ENCODE peak calls at places on chromosomes 13 and 19, in ten cellular contexts. K is neural crest cell, Y is GM23338, O is H9, E is body of pancreas, H is omental fat pad, I is HCT116, P is hepatocyte, B is nephron progenitor cell, W is psoas muscle. F is an unnamed sample.
A peak's percentile ranks its signal among the peaks of the same experiment; 100 is the strongest.

GRCh38 chr19:54554006-54554405 is 19.6 kb upstream of the LILRA2 start:
- DNase-seq in K (no peak), Y (no peak), O (no peak), E (no peak), H (no peak), I (no peak), P (no peak), B (no peak), W (no peak), F (no peak)

GRCh38 chr13:50080158-50080855 is 65.1 kb downstream of the KCNRG start:
- DNase-seq in K (peak; percentile 12), Y (peak; percentile 31), O (no peak), E (peak; percentile 11), H (no peak), I (no peak), P (peak; percentile 43), B (peak; percentile 44), W (no peak), F (peak; percentile 63)

GRCh38 chr13:104586010-104586746 is 1520.0 kb upstream of the SLC10A2 start:
- DNase-seq in K (no peak), Y (peak; percentile 6), O (no peak), E (peak; percentile 61), H (no peak), I (peak; percentile 18), P (peak; percentile 24), B (no peak), W (no peak), F (no peak)

GRCh38 chr13:26910754-26911465 is 150.3 kb upstream of the GPR12 start:
- DNase-seq in K (no peak), Y (no peak), O (no peak), E (no peak), H (no peak), I (no peak), P (no peak), B (no peak), W (no peak), F (no peak)

GRCh38 chr13:95091755-95092154 is 209.5 kb downstream of the ABCC4 start:
- DNase-seq in K (no peak), Y (no peak), O (no peak), E (no peak), H (no peak), I (no peak), P (no peak), B (no peak), W (no peak), F (no peak)

GRCh38 chr13:58926858-58927257 is 1236.9 kb downstream of the DIAPH3 start:
- DNase-seq in K (no peak), Y (no peak), O (no peak), E (no peak), H (no peak), I (no peak), P (no peak), B (no peak), W (no peak), F (no peak)

GRCh38 chr13:46386426-46386995 is 541 bp downstream of the RUBCNL start:
- DNase-seq in K (no peak), Y (peak; percentile 50), O (no peak), E (no peak), H (no peak), I (no peak), P (no peak), B (peak; percentile 33), W (no peak), F (peak; percentile 38)

GRCh38 chr19:13149628-13150186 is 468 bp downstream of the STX10 start:
- DNase-seq in K (peak; percentile 36), Y (peak; percentile 76), O (peak; percentile 61), E (peak; percentile 63), H (no peak), I (no peak), P (peak; percentile 72), B (peak; percentile 63), W (peak; percentile 73), F (peak; percentile 63)

GRCh38 chr19:56720281-56720680 is 48.7 kb upstream of the ZNF835 start:
- DNase-seq in K (no peak), Y (no peak), O (no peak), E (peak; percentile 27), H (no peak), I (no peak), P (no peak), B (no peak), W (no peak), F (no peak)

GRCh38 chr13:85501616-85502015 is 297.6 kb downstream of the SLITRK6 start:
- DNase-seq in K (no peak), Y (no peak), O (no peak), E (no peak), H (no peak), I (no peak), P (no peak), B (no peak), W (no peak), F (no peak)
- TF ChIP-seq CTCF in K (no peak), Y (no peak), O (no peak), E (no peak), H (no peak), I (no peak), P (no peak), B (no peak), W (no peak), F (no peak)

GRCh38 chr19:44585371-44586141 is 27.8 kb upstream of the IGSF23 start:
- DNase-seq in K (no peak), Y (no peak), O (no peak), E (no peak), H (no peak), I (no peak), P (no peak), B (no peak), W (no peak), F (no peak)

GRCh38 chr19:44592451-44592890 is 20.9 kb upstream of the IGSF23 start:
- DNase-seq in K (no peak), Y (no peak), O (no peak), E (peak; percentile 54), H (no peak), I (no peak), P (peak; percentile 57), B (no peak), W (no peak), F (no peak)

GRCh38 chr19:44588753-44589112 is 24.6 kb upstream of the IGSF23 start:
- DNase-seq in K (no peak), Y (no peak), O (no peak), E (no peak), H (no peak), I (peak; percentile 39), P (peak; percentile 49), B (no peak), W (no peak), F (no peak)

GRCh38 chr19:44590245-44591059 is 22.9 kb upstream of the IGSF23 start:
- DNase-seq in K (no peak), Y (no peak), O (no peak), E (no peak), H (no peak), I (no peak), P (no peak), B (no peak), W (no peak), F (no peak)

DNA sequence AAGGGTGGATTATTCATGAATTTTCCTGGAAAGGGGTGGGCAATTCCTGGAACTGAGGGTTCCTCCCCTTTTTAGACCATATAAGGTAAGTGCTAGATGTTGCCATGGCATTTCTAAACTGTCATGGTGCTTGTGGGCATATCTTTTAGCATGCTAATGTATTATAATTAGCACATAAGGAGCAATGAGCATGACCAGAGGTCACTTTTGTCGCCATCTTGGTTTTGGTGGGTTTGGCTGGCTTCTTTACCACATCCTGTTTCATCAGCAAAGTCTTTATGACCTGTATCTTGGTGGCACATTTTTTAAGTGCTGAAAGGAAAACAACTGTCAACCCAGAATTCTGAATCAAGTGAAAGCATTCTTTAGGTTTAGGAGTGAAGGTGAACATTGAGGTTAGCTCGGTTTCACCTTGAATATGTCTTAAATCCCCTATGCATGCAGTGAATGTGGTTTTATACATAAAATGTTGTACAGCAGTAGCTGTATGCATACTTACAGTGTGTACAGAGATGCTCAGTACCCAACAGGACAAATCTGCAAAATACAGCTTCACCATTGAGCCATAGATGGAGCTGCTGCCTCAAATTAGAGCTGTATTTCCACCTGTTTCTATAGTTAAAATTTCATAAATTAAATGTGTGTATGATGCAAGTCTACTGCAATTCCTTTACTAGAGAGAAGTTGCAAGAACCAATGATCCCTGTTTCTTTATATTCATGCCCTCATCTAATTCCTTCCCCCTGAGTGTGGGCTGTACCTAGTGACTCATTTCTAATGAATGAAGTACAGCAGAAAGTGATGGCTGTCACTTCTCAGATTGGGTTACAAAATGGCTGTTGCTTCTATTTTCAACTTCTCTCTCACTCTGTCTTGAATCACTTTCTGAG is 25.3 kb upstream of the IGSF23 start:
- DNase-seq in K (no peak), Y (no peak), O (no peak), E (no peak), H (no peak), I (peak; percentile 78), P (peak; percentile 55), B (no peak), W (no peak), F (peak; percentile 94)
- TF ChIP-seq CTCF in K (no peak), Y (peak; percentile 26), O (no peak), E (peak; percentile 1), H (no peak), I (peak; percentile 35), P (peak; percentile 23), B (no peak), W (peak; percentile 28), F (peak; percentile 34)

DNA sequence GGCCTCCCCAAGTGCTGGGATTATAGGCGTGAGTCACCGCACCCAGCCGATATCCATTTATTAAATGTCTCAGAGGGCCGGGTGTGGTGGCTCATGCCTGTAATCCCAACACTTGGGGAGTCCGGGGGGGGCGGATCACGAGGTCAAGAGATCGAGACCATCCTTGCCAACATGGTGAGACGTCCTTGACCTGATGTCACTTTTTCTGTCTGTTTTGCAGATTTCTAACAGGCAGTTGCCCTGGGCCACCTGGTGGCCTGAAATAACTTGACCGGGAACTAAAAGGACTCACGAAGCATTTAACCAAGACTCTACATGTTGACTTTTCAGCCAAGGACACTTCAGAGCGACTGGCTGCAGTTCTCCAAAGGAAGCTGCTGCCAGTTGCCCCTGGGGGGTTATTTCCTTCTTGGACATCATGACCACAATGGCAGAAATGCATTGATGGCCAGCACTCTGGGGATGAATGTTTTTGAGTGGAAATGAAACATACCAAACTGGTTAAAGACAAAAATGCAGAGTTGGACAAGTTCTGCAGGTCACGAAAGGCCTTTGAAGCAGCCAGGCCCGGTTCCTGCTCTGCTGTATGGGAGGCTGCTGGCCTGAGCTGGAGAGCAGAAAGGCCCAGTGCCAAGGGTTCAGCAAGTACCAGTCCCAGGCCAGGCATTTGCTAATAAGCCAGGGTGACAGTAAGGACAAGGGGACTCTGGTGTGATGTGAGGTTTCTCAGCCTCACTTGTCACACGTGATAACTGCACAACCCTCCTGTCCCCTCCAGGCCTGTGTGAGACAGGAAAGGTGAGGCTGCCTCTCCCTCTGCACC is 8.3 kb downstream of the ZNF837 start:
- DNase-seq in K (no peak), Y (peak; percentile 64), O (no peak), E (no peak), H (no peak), I (no peak), P (no peak), B (no peak), W (no peak), F (no peak)
- TF ChIP-seq CTCF in K (peak; percentile 41), Y (peak; percentile 49), O (peak; percentile 59), E (no peak), H (no peak), I (peak; percentile 51), P (no peak), B (peak; percentile 16), W (no peak), F (peak; percentile 6)

DNA sequence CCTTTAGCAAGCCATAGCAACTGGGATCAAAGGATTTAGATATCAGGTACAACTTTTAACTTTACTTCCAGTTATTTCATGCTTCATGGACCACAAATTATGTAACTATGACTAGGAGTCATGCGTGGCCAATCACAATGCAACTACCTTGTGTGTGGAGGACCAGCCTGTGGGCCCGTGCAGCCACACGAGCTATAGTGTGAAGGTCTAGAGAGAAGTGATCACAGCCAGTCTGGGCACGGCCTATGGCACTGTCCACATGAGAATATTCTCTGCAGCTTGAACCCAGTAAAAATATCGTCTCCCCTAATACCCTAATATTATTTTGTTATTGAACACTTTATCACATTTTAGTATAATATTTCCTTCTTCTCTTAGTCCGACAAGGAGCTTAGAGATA is 464.9 kb upstream of the MIR17HG start:
- DNase-seq in K (no peak), Y (no peak), O (no peak), E (no peak), H (no peak), I (no peak), P (no peak), B (no peak), W (no peak), F (no peak)
- TF ChIP-seq CTCF in K (no peak), Y (no peak), O (no peak), E (no peak), H (no peak), I (no peak), P (no peak), B (no peak), W (no peak), F (no peak)

F was measured in cardiac muscle cell.